ENCODE peak calls at places on chromosomes 1 and 21, in ten cellular contexts. X, S, Y, R, D, C, Q, I, V and E are unnamed samples.

GRCh38 chr21:38244885-38245869 is 11.6 kb upstream of the KCNJ15 start:
- DNase-seq in X (peak; percentile 98), S (no peak), Y (no peak), R (peak; percentile 61), D (peak; percentile 8), C (peak; percentile 77), Q (no peak), I (no peak), V (no peak), E (no peak)

GRCh38 chr1:244864253-244865027 is at the start of gene HNRNPU:
- DNase-seq in X (peak; percentile 97), S (peak; percentile 65), Y (peak; percentile 96), R (peak; percentile 97), D (peak; percentile 98), C (peak; percentile 98), Q (peak; percentile 67), I (peak; percentile 96), V (peak; percentile 98), E (peak; percentile 99)

GRCh38 chr21:36692844-36693143 is 6.1 kb upstream of the SIM2 start:
- DNase-seq in X (no peak), S (no peak), Y (no peak), R (no peak), D (no peak), C (no peak), Q (no peak), I (no peak), V (no peak), E (no peak)

GRCh38 chr1:246117066-246117791 is 389.9 kb downstream of the SMYD3 start:
- DNase-seq in X (peak; percentile 64), S (peak; percentile 8), Y (no peak), R (peak; percentile 74), D (peak; percentile 59), C (peak; percentile 74), Q (peak; percentile 20), I (no peak), V (peak; percentile 46), E (peak; percentile 31)

GRCh38 chr1:243528459-243529120 is 272.7 kb downstream of the SDCCAG8 start:
- DNase-seq in X (no peak), S (no peak), Y (no peak), R (no peak), D (no peak), C (no peak), Q (no peak), I (no peak), V (no peak), E (no peak)

GRCh38 chr1:246577082-246577719 is 10.9 kb downstream of the CNST start:
- DNase-seq in X (no peak), S (no peak), Y (no peak), R (no peak), D (no peak), C (no peak), Q (no peak), I (no peak), V (no peak), E (no peak)

GRCh38 chr1:112263464-112263863 is 132.6 kb upstream of the CTTNBP2NL start:
- DNase-seq in X (peak; percentile 57), S (no peak), Y (no peak), R (no peak), D (no peak), C (peak; percentile 17), Q (no peak), I (no peak), V (no peak), E (no peak)

GRCh38 chr21:36260030-36260787 is 59.8 kb upstream of the MORC3 start:
- DNase-seq in X (peak; percentile 73), S (no peak), Y (no peak), R (peak; percentile 68), D (peak; percentile 66), C (peak; percentile 40), Q (peak; percentile 44), I (peak; percentile 24), V (peak; percentile 61), E (peak; percentile 33)

GRCh38 chr21:27643326-27643725 is 676.4 kb upstream of the ADAMTS5 start:
- DNase-seq in X (no peak), S (no peak), Y (no peak), R (no peak), D (no peak), C (no peak), Q (no peak), I (no peak), V (no peak), E (no peak)

GRCh38 chr1:115647000-115647399 is 5.2 kb downstream of the VANGL1 start:
- DNase-seq in X (peak; percentile 28), S (no peak), Y (no peak), R (no peak), D (peak; percentile 74), C (no peak), Q (no peak), I (no peak), V (no peak), E (no peak)

GRCh38 chr21:41610042-41610839 is 102.3 kb upstream of the TMPRSS2 start:
- DNase-seq in X (peak; percentile 64), S (no peak), Y (peak; percentile 78), R (peak; percentile 61), D (peak; percentile 75), C (peak; percentile 48), Q (peak; percentile 42), I (no peak), V (peak; percentile 75), E (peak; percentile 78)

GRCh38 chr1:47558601-47559593 is 121.1 kb downstream of the FOXD2 start:
- DNase-seq in X (no peak), S (no peak), Y (no peak), R (no peak), D (no peak), C (peak; percentile 24), Q (no peak), I (no peak), V (peak; percentile 63), E (peak; percentile 87)
- TF ChIP-seq POLR2A in X (no peak), S (no peak), Y (no peak), R (no peak), D (no peak), C (no peak), Q (no peak), I (no peak), V (no peak), E (no peak)

GRCh38 chr1:94892604-94893280 is 34.2 kb downstream of the CNN3 start:
- DNase-seq in X (no peak), S (no peak), Y (peak; percentile 41), R (no peak), D (no peak), C (no peak), Q (no peak), I (no peak), V (no peak), E (no peak)
- TF ChIP-seq POLR2A in X (no peak), S (no peak), Y (no peak), R (no peak), D (no peak), C (no peak), Q (no peak), I (no peak), V (no peak), E (no peak)

GRCh38 chr1:26529405-26529654 is 231 bp upstream of the RPS6KA1 start:
- DNase-seq in X (no peak), S (no peak), Y (no peak), R (no peak), D (no peak), C (no peak), Q (no peak), I (no peak), V (no peak), E (no peak)

GRCh38 chr1:26530898-26531598 is 1.5 kb downstream of the RPS6KA1 start:
- DNase-seq in X (peak; percentile 48), S (no peak), Y (peak; percentile 81), R (peak; percentile 60), D (peak; percentile 76), C (peak; percentile 72), Q (no peak), I (no peak), V (peak; percentile 19), E (peak; percentile 81)

GRCh38 chr1:26530540-26530897 is 958 bp downstream of the RPS6KA1 start:
- DNase-seq in X (no peak), S (no peak), Y (peak; percentile 60), R (peak; percentile 81), D (no peak), C (no peak), Q (no peak), I (no peak), V (no peak), E (no peak)

GRCh38 chr1:26531651-26532131 is 2.1 kb downstream of the RPS6KA1 start:
- DNase-seq in X (no peak), S (no peak), Y (no peak), R (no peak), D (no peak), C (no peak), Q (no peak), I (no peak), V (no peak), E (peak; percentile 86)

DNA sequence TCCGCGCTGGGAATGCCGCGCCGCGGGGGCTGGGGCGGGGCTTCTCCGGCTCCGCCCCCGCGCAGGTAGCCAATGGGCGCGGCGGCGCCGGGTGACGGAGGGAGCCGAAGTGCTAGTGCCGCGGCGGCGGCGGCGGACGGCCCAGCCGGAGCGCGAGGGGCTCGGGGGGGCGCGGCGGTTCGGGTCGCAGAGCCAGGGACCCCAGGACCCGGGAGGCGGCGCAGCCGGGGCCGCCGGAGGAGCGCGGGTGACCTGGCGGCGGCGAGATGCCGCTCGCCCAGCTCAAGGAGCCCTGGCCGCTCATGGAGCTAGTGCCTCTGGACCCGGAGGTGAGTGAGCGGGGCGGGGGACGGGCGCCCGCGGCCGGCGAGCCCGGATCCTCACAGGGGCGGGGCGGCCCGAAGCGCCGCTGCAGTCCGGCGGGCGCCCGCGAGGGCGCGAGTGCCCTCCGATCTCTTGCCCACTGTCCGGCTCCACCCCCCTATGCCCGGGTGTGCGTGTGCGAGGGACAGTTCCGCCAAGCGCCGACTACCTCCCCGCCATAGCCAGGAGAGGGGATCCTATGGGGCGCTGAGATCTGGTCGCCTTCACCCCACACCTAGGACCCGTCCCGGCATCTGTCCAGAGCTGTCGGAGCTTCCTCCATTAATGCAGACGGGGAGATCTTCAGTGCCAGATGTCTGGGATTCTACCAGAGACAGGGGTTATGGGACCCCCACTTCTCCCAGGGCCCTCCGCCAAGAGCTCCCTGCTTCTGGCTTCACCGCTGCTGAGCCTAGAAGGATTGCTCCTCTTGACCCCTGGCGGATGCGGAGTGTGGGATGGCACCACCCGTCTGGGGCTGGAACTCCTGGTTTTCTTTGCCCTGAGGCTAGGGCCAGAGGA is at the start of gene RPS6KA1:
- DNase-seq in X (peak; percentile 11), S (peak; percentile 95), Y (peak; percentile 88), R (peak; percentile 67), D (peak; percentile 66), C (peak; percentile 37), Q (peak; percentile 95), I (peak; percentile 47), V (peak; percentile 77), E (peak; percentile 75)
- TF ChIP-seq POLR2A in X (no peak), S (no peak), Y (peak; percentile 67), R (peak; percentile 62), D (peak; percentile 67), C (peak; percentile 48), Q (no peak), I (no peak), V (no peak), E (no peak)

DNA sequence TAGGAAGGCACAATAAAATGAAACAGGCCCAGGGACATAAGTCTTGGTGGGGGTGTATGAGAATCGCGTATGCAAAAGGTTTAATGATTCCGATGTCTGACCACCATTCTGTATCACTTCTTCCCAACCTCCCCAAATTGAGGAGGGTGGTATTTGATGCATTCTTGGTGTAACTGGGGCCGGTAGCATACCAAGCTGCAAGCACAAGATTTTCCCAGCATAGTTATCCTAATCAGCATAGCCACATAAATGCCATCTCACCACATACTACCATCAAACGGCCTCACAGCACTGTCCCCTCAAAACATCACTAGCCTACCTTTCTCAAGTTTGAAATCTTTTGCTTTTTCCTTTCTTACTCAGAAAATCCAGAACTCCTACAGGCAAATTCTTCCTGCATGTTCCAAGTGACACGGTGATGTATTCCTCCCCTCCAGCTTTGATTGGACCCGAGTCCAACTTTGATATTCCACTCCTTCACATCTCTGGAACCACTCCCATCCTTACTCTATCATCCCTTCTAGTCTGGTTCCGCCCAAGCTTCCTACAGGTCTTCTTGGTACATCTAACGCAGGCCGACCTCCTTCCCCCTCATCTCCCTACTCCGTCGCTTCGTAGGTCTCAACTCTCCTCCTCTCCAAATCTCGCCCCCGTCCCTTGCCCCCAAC is 704 bp downstream of the CLK2 start:
- DNase-seq in X (peak; percentile 67), S (no peak), Y (no peak), R (no peak), D (peak; percentile 51), C (peak; percentile 72), Q (no peak), I (no peak), V (peak; percentile 35), E (no peak)
- TF ChIP-seq POLR2A in X (no peak), S (no peak), Y (peak; percentile 27), R (no peak), D (no peak), C (no peak), Q (no peak), I (no peak), V (no peak), E (no peak)